ENCODE peak calls at places on chromosomes 1 and 21, in four cellular contexts. Z is H1, W is WTC11, H is K562. C is an unnamed sample.

GRCh38 chr1:201481761-201482493 is 12.9 kb upstream of the PHLDA3 start:
- DNase-seq in Z (peak; percentile 88), H (peak; percentile 92), W (peak; percentile 97), C (peak; percentile 95)

GRCh38 chr21:45246014-45246413 is 41.7 kb downstream of the POFUT2 start:
- DNase-seq in Z (no peak), W (no peak), H (no peak), C (no peak)

GRCh38 chr1:234781241-234782056 is 171.5 kb upstream of the IRF2BP2 start:
- DNase-seq in H (peak; percentile 67), Z (no peak), W (no peak), C (peak; percentile 45)

GRCh38 chr1:93613895-93614294 is 67.7 kb downstream of the BCAR3 start:
- DNase-seq in Z (no peak), H (no peak), W (no peak), C (no peak)

GRCh38 chr1:110591956-110592355 is 14.2 kb downstream of the KCNA2 start:
- DNase-seq in H (no peak), W (no peak), Z (no peak), C (no peak)

GRCh38 chr1:15820478-15820877 is 13.0 kb upstream of the UQCRHL start:
- DNase-seq in Z (no peak), H (no peak), W (no peak), C (no peak)

GRCh38 chr1:9836632-9836960 is 12.8 kb upstream of the CLSTN1 start:
- DNase-seq in H (no peak), W (no peak), Z (no peak), C (no peak)

GRCh38 chr1:52059326-52059725 is 3.2 kb downstream of the BTF3L4 start:
- DNase-seq in Z (no peak), H (no peak), W (no peak), C (no peak)

GRCh38 chr21:36076878-36077658 is 7.2 kb downstream of the CBR1 start:
- DNase-seq in W (no peak), Z (no peak), H (no peak), C (no peak)

GRCh38 chr1:216627252-216627651 is 96.0 kb downstream of the ESRRG start:
- DNase-seq in Z (no peak), H (no peak), W (no peak), C (no peak)

GRCh38 chr1:39425634-39426033 is 65.8 kb upstream of the BMP8A start:
- DNase-seq in Z (no peak), W (no peak), H (no peak), C (no peak)

GRCh38 chr1:180167721-180168467 is 13.2 kb downstream of the QSOX1 start:
- DNase-seq in H (peak; percentile 46), W (peak; percentile 80), Z (peak; percentile 81), C (peak; percentile 92)

GRCh38 chr1:27015260-27015659 is 2.6 kb upstream of the TENT5B start:
- DNase-seq in Z (no peak), H (no peak), W (no peak), C (no peak)

GRCh38 chr1:168609133-168609715 is 32.8 kb downstream of the XCL1 start:
- DNase-seq in W (peak; percentile 18), Z (no peak), H (no peak), C (peak; percentile 36)

GRCh38 chr1:5781079-5781478 is 211.1 kb downstream of the NPHP4 start:
- DNase-seq in H (no peak), W (no peak), Z (no peak), C (no peak)

GRCh38 chr1:156910309-156910782 is 10.1 kb upstream of the LRRC71 start:
- DNase-seq in H (peak; percentile 89), Z (no peak), W (peak; percentile 82), C (peak; percentile 81)

GRCh38 chr1:162631546-162632233 is 574 bp upstream of the DDR2 start:
- DNase-seq in W (no peak), Z (no peak), H (peak; percentile 45), C (no peak)

GRCh38 chr1:18404460-18404859 is 76.3 kb upstream of the KLHDC7A start:
- DNase-seq in W (no peak), H (no peak), Z (no peak), C (no peak)

GRCh38 chr21:32549861-32550260 is 35.5 kb downstream of the TCP10L start:
- DNase-seq in Z (no peak), W (no peak), H (no peak), C (no peak)

GRCh38 chr1:56508523-56508983 is 70.8 kb downstream of the PLPP3 start:
- DNase-seq in W (no peak), Z (no peak), H (no peak), C (no peak)

GRCh38 chr1:109928591-109929111 is 18.0 kb downstream of the CSF1 start:
- DNase-seq in Z (no peak), W (no peak), H (no peak), C (no peak)

GRCh38 chr1:69409731-69410456 is 157.8 kb upstream of the LRRC7 start:
- DNase-seq in H (no peak), W (no peak), Z (no peak), C (no peak)

GRCh38 chr21:43917515-43918384 is 52.7 kb downstream of the AGPAT3 start:
- DNase-seq in H (peak; percentile 61), W (no peak), Z (no peak), C (no peak)

GRCh38 chr1:108199781-108200626 is at the start of gene SLC25A24:
- DNase-seq in H (peak; percentile 93), W (peak; percentile 79), Z (peak; percentile 53), C (peak; percentile 81)

GRCh38 chr1:193114485-193115095 is 7.2 kb upstream of the CDC73 start:
- DNase-seq in Z (no peak), H (no peak), W (no peak), C (no peak)

GRCh38 chr1:40132383-40133121 is 28.6 kb upstream of the RLF start:
- DNase-seq in W (no peak), Z (no peak), H (no peak), C (peak; percentile 7)

GRCh38 chr1:169287280-169287679 is 80.3 kb downstream of the NME7 start:
- DNase-seq in Z (no peak), W (no peak), H (no peak), C (no peak)

GRCh38 chr1:34263411-34263810 is 86.7 kb downstream of the C1orf94 start:
- DNase-seq in W (no peak), Z (no peak), H (no peak), C (no peak)

GRCh38 chr1:244599937-244600350 is 53.0 kb upstream of the DESI2 start:
- DNase-seq in H (peak; percentile 25), W (no peak), Z (no peak), C (no peak)

GRCh38 chr1:219415915-219416314 is 197.0 kb downstream of the ZC3H11B start:
- DNase-seq in Z (no peak), H (no peak), W (no peak), C (no peak)

GRCh38 chr1:58886611-58887010 is 102.8 kb upstream of the JUN start:
- DNase-seq in H (no peak), W (no peak), Z (no peak), C (no peak)

GRCh38 chr1:112026018-112026417 is 36.5 kb upstream of the KCND3 start:
- DNase-seq in H (no peak), Z (no peak), W (no peak), C (no peak)

GRCh38 chr1:65209005-65209885 is 61.2 kb downstream of the AK4 start:
- DNase-seq in H (peak; percentile 73), W (no peak), Z (no peak), C (peak; percentile 70)

GRCh38 chr1:75640137-75640536 is 29.2 kb upstream of the SLC44A5 start:
- DNase-seq in Z (no peak), W (no peak), H (no peak), C (no peak)

GRCh38 chr1:57300186-57300585 is 123.7 kb downstream of the DAB1 start:
- DNase-seq in H (no peak), W (no peak), Z (no peak), C (peak; percentile 38)

GRCh38 chr1:117657031-117657430 is 51.2 kb downstream of the TENT5C start:
- DNase-seq in H (no peak), Z (no peak), W (no peak), C (no peak)

GRCh38 chr1:40640314-40641076 is 25.0 kb downstream of the RIMS3 start:
- DNase-seq in H (no peak), W (no peak), Z (no peak), C (no peak)

GRCh38 chr1:169361281-169361680 is 6.3 kb downstream of the NME7 start:
- DNase-seq in H (no peak), Z (no peak), W (no peak), C (no peak)

GRCh38 chr1:173451981-173452380 is 25.2 kb upstream of the PRDX6 start:
- DNase-seq in W (no peak), Z (no peak), H (no peak), C (no peak)

GRCh38 chr1:38151399-38151798 is 104.8 kb upstream of the POU3F1 start:
- DNase-seq in Z (no peak), H (no peak), W (no peak), C (no peak)

GRCh38 chr1:19460535-19461351 is 24.6 kb downstream of the CAPZB start:
- DNase-seq in H (peak; percentile 69), W (no peak), Z (no peak), C (no peak)
- TF ChIP-seq CREB1 in H (no peak), W (no peak), Z (no peak), C (no peak)

GRCh38 chr1:198040880-198041279 is 115.9 kb upstream of the NEK7 start:
- DNase-seq in Z (no peak), H (no peak), W (no peak), C (no peak)

GRCh38 chr1:198047913-198048312 is 108.9 kb upstream of the NEK7 start:
- DNase-seq in H (no peak), W (no peak), Z (no peak), C (no peak)

DNA sequence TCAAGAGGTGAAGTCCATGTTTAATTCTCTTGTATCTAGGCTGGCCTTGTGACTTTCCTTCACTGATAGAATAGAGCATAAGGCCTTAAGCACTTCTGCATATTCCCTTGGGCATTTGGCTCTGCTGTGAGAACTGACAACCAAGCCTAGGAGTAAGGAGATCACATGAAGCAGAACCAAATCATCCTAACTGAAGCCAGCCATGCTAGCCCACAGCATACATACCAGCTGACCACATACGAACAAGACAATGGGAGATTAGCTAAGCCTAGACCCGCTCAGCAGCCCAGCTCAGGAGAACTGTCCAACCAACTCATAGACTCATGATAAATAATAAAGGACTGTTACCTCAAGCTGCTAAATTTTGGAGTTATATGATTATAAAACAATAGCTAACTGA is 114.6 kb upstream of the NEK7 start:
- DNase-seq in H (no peak), W (no peak), Z (no peak), C (no peak)
- TF ChIP-seq CREB1 in H (no peak), W (no peak), Z (no peak), C (no peak)

GRCh38 chr1:72526926-72527325 is 244.6 kb upstream of the NEGR1 start:
- DNase-seq in Z (no peak), W (no peak), H (no peak), C (no peak)
- TF ChIP-seq CREB1 in Z (no peak), W (no peak), H (no peak), C (no peak)

DNA sequence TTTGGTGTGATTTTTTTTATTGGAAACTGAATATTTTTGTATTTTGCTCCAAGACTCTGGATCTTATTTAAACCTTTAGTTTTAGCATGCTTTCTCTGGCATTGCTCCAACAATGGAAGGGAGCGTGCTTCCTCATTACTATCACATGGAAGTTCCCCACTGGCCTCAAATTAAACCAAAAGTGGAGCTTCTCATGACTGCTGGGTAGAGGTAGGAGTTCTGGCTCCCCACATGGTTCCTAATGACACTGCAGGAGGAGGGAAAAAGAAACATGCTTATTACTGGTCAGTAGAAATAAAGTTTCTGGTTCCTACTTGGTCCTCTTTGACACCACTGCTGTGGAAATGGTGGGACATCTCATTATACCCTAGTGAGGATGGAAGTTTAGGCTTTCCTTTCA is 310.5 kb downstream of the PTGER3 start:
- DNase-seq in H (no peak), W (no peak), Z (no peak), C (peak; percentile 29)
- TF ChIP-seq CREB1 in H (no peak), W (no peak), Z (no peak), C (no peak)